ENCODE peak calls at places on chromosome 2, in eight cellular contexts. B, M, C, W, Q, E, Z and O are unnamed samples.

GRCh38 chr2:132477962-132478361 is 61.4 kb downstream of the GPR39 start:
- DNase-seq in B (peak; percentile 85), M (no peak), C (no peak), W (no peak), Q (no peak), E (no peak), Z (no peak), O (no peak)

GRCh38 chr2:157661776-157662175 is 33.1 kb upstream of the ACVR1C start:
- DNase-seq in B (no peak), M (no peak), C (no peak), W (no peak), Q (no peak), E (no peak), Z (no peak), O (no peak)

GRCh38 chr2:206064077-206064476 is 21.9 kb downstream of the INO80D start:
- DNase-seq in B (no peak), M (no peak), C (no peak), W (no peak), Q (no peak), E (no peak), Z (no peak), O (no peak)

GRCh38 chr2:118224144-118224887 is 136.0 kb downstream of the INSIG2 start:
- DNase-seq in B (no peak), M (no peak), C (no peak), W (peak; percentile 58), Q (no peak), E (peak; percentile 54), Z (no peak), O (no peak)

GRCh38 chr2:181005809-181006208 is 25.4 kb downstream of the UBE2E3 start:
- DNase-seq in B (no peak), M (no peak), C (no peak), W (no peak), Q (no peak), E (no peak), Z (no peak), O (no peak)

GRCh38 chr2:134372141-134372540 is 118.3 kb downstream of the MGAT5 start:
- DNase-seq in B (peak; percentile 89), M (no peak), C (no peak), W (no peak), Q (no peak), E (no peak), Z (no peak), O (no peak)

GRCh38 chr2:238404406-238405216 is 22.1 kb upstream of the ASB1 start:
- DNase-seq in B (no peak), M (no peak), C (no peak), W (no peak), Q (no peak), E (no peak), Z (no peak), O (no peak)

GRCh38 chr2:65916177-65916576 is 483.8 kb upstream of the SPRED2 start:
- DNase-seq in B (no peak), M (no peak), C (no peak), W (no peak), Q (no peak), E (no peak), Z (no peak), O (no peak)

GRCh38 chr2:45782436-45782835 is 131.0 kb downstream of the PRKCE start:
- DNase-seq in B (no peak), M (no peak), C (no peak), W (no peak), Q (no peak), E (no peak), Z (no peak), O (no peak)

GRCh38 chr2:133504566-133505505 is 63.4 kb downstream of the NCKAP5 start:
- DNase-seq in B (peak; percentile 76), M (peak; percentile 42), C (peak; percentile 24), W (no peak), Q (no peak), E (peak; percentile 3), Z (peak; percentile 56), O (no peak)

GRCh38 chr2:15702452-15702851 is 110.8 kb downstream of the DDX1 start:
- DNase-seq in B (no peak), M (no peak), C (no peak), W (no peak), Q (no peak), E (no peak), Z (no peak), O (no peak)

GRCh38 chr2:211487746-211488145 is 931.3 kb downstream of the CPS1 start:
- DNase-seq in B (no peak), M (no peak), C (no peak), W (no peak), Q (no peak), E (no peak), Z (no peak), O (no peak)

GRCh38 chr2:201158111-201158929 is 24.6 kb upstream of the CASP10 start:
- DNase-seq in B (peak; percentile 71), M (peak; percentile 61), C (peak; percentile 32), W (peak; percentile 77), Q (peak; percentile 55), E (peak; percentile 82), Z (peak; percentile 31), O (no peak)

GRCh38 chr2:203690110-203691047 is 16.1 kb upstream of the CD28 start:
- DNase-seq in B (no peak), M (no peak), C (no peak), W (no peak), Q (no peak), E (no peak), Z (no peak), O (no peak)

GRCh38 chr2:44553456-44553855 is 191.7 kb downstream of the CAMKMT start:
- DNase-seq in B (peak; percentile 69), M (no peak), C (no peak), W (no peak), Q (no peak), E (no peak), Z (no peak), O (no peak)

GRCh38 chr2:9821805-9822445 is 21.3 kb upstream of the TAF1B start:
- DNase-seq in B (no peak), M (no peak), C (no peak), W (no peak), Q (no peak), E (no peak), Z (no peak), O (no peak)

GRCh38 chr2:37781028-37781427 is 109.6 kb upstream of the CDC42EP3 start:
- DNase-seq in B (peak; percentile 91), M (no peak), C (no peak), W (no peak), Q (no peak), E (no peak), Z (no peak), O (no peak)

GRCh38 chr2:174780191-174780590 is 15.9 kb upstream of the CHRNA1 start:
- DNase-seq in B (peak; percentile 45), M (no peak), C (no peak), W (no peak), Q (no peak), E (no peak), Z (no peak), O (no peak)

GRCh38 chr2:235302263-235302662 is 191.6 kb upstream of the AGAP1 start:
- DNase-seq in B (no peak), M (no peak), C (no peak), W (no peak), Q (no peak), E (no peak), Z (no peak), O (no peak)

GRCh38 chr2:10752236-10752635 is 30.8 kb downstream of the ATP6V1C2 start:
- DNase-seq in B (no peak), M (no peak), C (no peak), W (no peak), Q (no peak), E (no peak), Z (no peak), O (no peak)

GRCh38 chr2:44098050-44098449 is 70.6 kb upstream of the PPM1B start:
- DNase-seq in B (no peak), M (no peak), C (no peak), W (no peak), Q (no peak), E (no peak), Z (no peak), O (no peak)

GRCh38 chr2:215914067-215914776 is 99.1 kb downstream of the MREG start:
- DNase-seq in B (no peak), M (no peak), C (no peak), W (peak; percentile 77), Q (no peak), E (no peak), Z (no peak), O (no peak)

GRCh38 chr2:12090590-12090989 is 344.2 kb downstream of the LPIN1 start:
- DNase-seq in B (no peak), M (no peak), C (no peak), W (no peak), Q (no peak), E (no peak), Z (no peak), O (no peak)

GRCh38 chr2:189115126-189115525 is 64.4 kb downstream of the COL5A2 start:
- DNase-seq in B (no peak), M (no peak), C (no peak), W (no peak), Q (no peak), E (no peak), Z (no peak), O (no peak)
- TF ChIP-seq CTCF in B (no peak), M (no peak), C (peak; percentile 19), W (no peak), Q (no peak), E (peak; percentile 16), Z (no peak), O (no peak)

GRCh38 chr2:230784840-230785239 is 72.2 kb downstream of the CAB39 start:
- DNase-seq in B (peak; percentile 35), M (no peak), C (no peak), W (no peak), Q (no peak), E (peak; percentile 51), Z (no peak), O (no peak)

GRCh38 chr2:230790981-230791380 is 73.8 kb upstream of the ITM2C start:
- DNase-seq in B (no peak), M (no peak), C (no peak), W (no peak), Q (no peak), E (no peak), Z (no peak), O (no peak)

GRCh38 chr2:230785346-230785745 is 72.7 kb downstream of the CAB39 start:
- DNase-seq in B (no peak), M (no peak), C (no peak), W (no peak), Q (no peak), E (no peak), Z (no peak), O (no peak)

GRCh38 chr2:230787101-230787500 is 74.5 kb downstream of the CAB39 start:
- DNase-seq in B (no peak), M (no peak), C (no peak), W (no peak), Q (no peak), E (no peak), Z (no peak), O (no peak)

GRCh38 chr2:230788554-230789175 is 76.0 kb downstream of the CAB39 start:
- DNase-seq in B (no peak), M (no peak), C (no peak), W (no peak), Q (no peak), E (no peak), Z (no peak), O (no peak)
- H3K9me3 ChIP-seq in B (no peaks in the 10 kb centered on the region), M (no peaks in the 10 kb centered on the region), C (no peaks in the 10 kb centered on the region), W (no peaks in the 10 kb centered on the region), Q (no peaks in the 10 kb centered on the region), E (no peaks in the 10 kb centered on the region), Z (peaks cover 7% of the 10 kb centered on the region), O (peaks cover 15% of the 10 kb centered on the region)

GRCh38 chr2:128801581-128801980 is 482.9 kb upstream of the HS6ST1 start:
- DNase-seq in B (no peak), M (no peak), C (no peak), W (no peak), Q (no peak), E (no peak), Z (no peak), O (no peak)
- H3K4me1 ChIP-seq in B (no peaks in the 10 kb centered on the region), M (no peaks in the 10 kb centered on the region), C (no peaks in the 10 kb centered on the region), W (peaks cover 20% of the 10 kb centered on the region), Q (no peaks in the 10 kb centered on the region), E (no peaks in the 10 kb centered on the region), Z (no peaks in the 10 kb centered on the region), O (no peaks in the 10 kb centered on the region)

GRCh38 chr2:70123829-70124117 is 36.5 kb downstream of the PCBP1 start:
- DNase-seq in B (no peak), M (no peak), C (no peak), W (no peak), Q (no peak), E (no peak), Z (no peak), O (no peak)
- TF ChIP-seq CTCF in B (no peak), M (no peak), C (no peak), W (no peak), Q (no peak), E (no peak), Z (no peak), O (no peak)